ENCODE peak calls at places on chromosomes 5 and 9, in nine cellular contexts. One of them, this sample, is unnamed.
A peak's percentile ranks its signal among the peaks of the same experiment; 100 is the strongest.

GRCh38 chr9:89792189-89793123 is 187.6 kb downstream of the GADD45G start:
- DNase-seq in NCI-H2081: no peak
- DNase-seq in neural progenitor cell: no peak
- DNase-seq in NAMALWA: no peak
- DNase-seq in GM13977: no peak
- DNase-seq in fibroblast of villous mesenchyme: no peak
- DNase-seq in HuH-7.5: no peak
- DNase-seq in globus pallidus: no peak
- DNase-seq in NCI-H1417: no peak
- DNase-seq in this sample: no peak

GRCh38 chr5:74272019-74272775 is 368.3 kb downstream of the ENC1 start:
- DNase-seq in NCI-H2081: no peak
- DNase-seq in neural progenitor cell: no peak
- DNase-seq in NAMALWA: no peak
- DNase-seq in GM13977: no peak
- DNase-seq in fibroblast of villous mesenchyme: no peak
- DNase-seq in HuH-7.5: no peak
- DNase-seq in globus pallidus: no peak
- DNase-seq in NCI-H1417: no peak
- DNase-seq in this sample: no peak

GRCh38 chr5:68033961-68034581 is 181.5 kb upstream of the PIK3R1 start:
- DNase-seq in NCI-H2081: no peak
- DNase-seq in neural progenitor cell: no peak
- DNase-seq in NAMALWA: no peak
- DNase-seq in GM13977: no peak
- DNase-seq in fibroblast of villous mesenchyme: peak; percentile 36
- DNase-seq in HuH-7.5: no peak
- DNase-seq in globus pallidus: no peak
- DNase-seq in NCI-H1417: no peak
- DNase-seq in this sample: no peak

GRCh38 chr5:126811515-126812198 is 34.7 kb downstream of the LMNB1 start:
- DNase-seq in NCI-H2081: no peak
- DNase-seq in neural progenitor cell: no peak
- DNase-seq in NAMALWA: no peak
- DNase-seq in GM13977: no peak
- DNase-seq in fibroblast of villous mesenchyme: peak; percentile 66
- DNase-seq in HuH-7.5: no peak
- DNase-seq in globus pallidus: no peak
- DNase-seq in NCI-H1417: no peak
- DNase-seq in this sample: no peak

GRCh38 chr9:27749838-27750237 is 176.6 kb upstream of the C9orf72 start:
- DNase-seq in NCI-H2081: no peak
- DNase-seq in neural progenitor cell: no peak
- DNase-seq in NAMALWA: no peak
- DNase-seq in GM13977: no peak
- DNase-seq in fibroblast of villous mesenchyme: no peak
- DNase-seq in HuH-7.5: no peak
- DNase-seq in globus pallidus: no peak
- DNase-seq in NCI-H1417: no peak
- DNase-seq in this sample: no peak

GRCh38 chr5:91277093-91277626 is 106.0 kb downstream of the ARRDC3 start:
- DNase-seq in NCI-H2081: no peak
- DNase-seq in neural progenitor cell: no peak
- DNase-seq in NAMALWA: no peak
- DNase-seq in GM13977: no peak
- DNase-seq in fibroblast of villous mesenchyme: no peak
- DNase-seq in HuH-7.5: no peak
- DNase-seq in globus pallidus: no peak
- DNase-seq in NCI-H1417: no peak
- DNase-seq in this sample: peak; percentile 7

GRCh38 chr9:3578786-3579185 is 53.0 kb upstream of the RFX3 start:
- DNase-seq in NCI-H2081: no peak
- DNase-seq in neural progenitor cell: no peak
- DNase-seq in NAMALWA: no peak
- DNase-seq in GM13977: no peak
- DNase-seq in fibroblast of villous mesenchyme: peak; percentile 39
- DNase-seq in HuH-7.5: no peak
- DNase-seq in globus pallidus: no peak
- DNase-seq in NCI-H1417: no peak
- DNase-seq in this sample: no peak

GRCh38 chr9:90099262-90099982 is 494.6 kb downstream of the GADD45G start:
- DNase-seq in NCI-H2081: peak; percentile 46
- DNase-seq in neural progenitor cell: peak; percentile 24
- DNase-seq in NAMALWA: peak; percentile 25
- DNase-seq in GM13977: no peak
- DNase-seq in fibroblast of villous mesenchyme: peak; percentile 32
- DNase-seq in HuH-7.5: no peak
- DNase-seq in globus pallidus: peak; percentile 49
- DNase-seq in NCI-H1417: peak; percentile 54
- DNase-seq in this sample: peak; percentile 55

GRCh38 chr5:3622961-3623360 is 27.3 kb downstream of the IRX1 start:
- DNase-seq in NCI-H2081: no peak
- DNase-seq in neural progenitor cell: no peak
- DNase-seq in NAMALWA: no peak
- DNase-seq in GM13977: no peak
- DNase-seq in fibroblast of villous mesenchyme: no peak
- DNase-seq in HuH-7.5: no peak
- DNase-seq in globus pallidus: no peak
- DNase-seq in NCI-H1417: no peak
- DNase-seq in this sample: no peak

GRCh38 chr5:37272564-37272963 is 23.4 kb upstream of the CPLANE1 start:
- DNase-seq in NCI-H2081: no peak
- DNase-seq in neural progenitor cell: no peak
- DNase-seq in NAMALWA: no peak
- DNase-seq in GM13977: no peak
- DNase-seq in fibroblast of villous mesenchyme: peak; percentile 7
- DNase-seq in HuH-7.5: no peak
- DNase-seq in globus pallidus: no peak
- DNase-seq in NCI-H1417: no peak
- DNase-seq in this sample: no peak